ENCODE peak calls at places on chromosomes 4 and X, in ten cellular contexts. P is SW480; J is hypothalamus; E is NCI-H2081 treated with DMSO at 0.1 percent for 48 hours; Z is stimulated activated CD8-positive, alpha-beta memory T cell treated with anti-CD3 and anti-CD28 coated beads, Interleukin-7, amount 100 ng/mL, for 1 hour; M is stimulated activated CD4-positive, alpha-beta T cell treated with anti-CD3 and anti-CD28 coated beads, Interleukin-12 subunit alpha, Interleukin-12 subunit beta, amount 100 ng/mL, for 48 hours; A is amygdala; R is WTC11; I is foreskin keratinocyte; V is activated naive CD4-positive, alpha-beta T cell treated with Interleukin-2 at 50 U/mL for 16 hours. K is an unnamed sample.

GRCh38 chr4:107780665-107781064 is 44.1 kb upstream of the SGMS2 start:
- DNase-seq in J (no peak), Z (no peak), I (no peak), P (no peak), V (no peak), E (no peak), A (no peak), R (peak; percentile 26), M (no peak), K (no peak)

GRCh38 chr4:91222019-91222418 is 1081.7 kb upstream of the GRID2 start:
- DNase-seq in E (no peak), R (no peak), V (no peak), A (no peak), M (no peak), Z (no peak), J (no peak), I (no peak), P (no peak), K (no peak)

GRCh38 chr4:48813984-48814383 is 16.9 kb upstream of the OCIAD1 start:
- DNase-seq in J (no peak), A (no peak), P (no peak), I (no peak), E (no peak), V (no peak), Z (no peak), M (no peak), R (no peak), K (peak; percentile 43)

GRCh38 chr4:3346146-3346545 is 53.3 kb downstream of the RGS12 start:
- DNase-seq in E (peak; percentile 43), R (no peak), I (peak; percentile 32), P (peak; percentile 64), A (no peak), Z (no peak), M (no peak), J (peak; percentile 19), V (no peak), K (peak; percentile 82)

GRCh38 chrX:104712515-104712914 is 146.5 kb downstream of the IL1RAPL2 start:
- DNase-seq in J (no peak), A (no peak), Z (no peak), E (no peak), I (no peak), P (no peak), R (no peak), V (no peak), M (no peak), K (no peak)

GRCh38 chr4:107838763-107839162 is 14.0 kb downstream of the SGMS2 start:
- DNase-seq in P (no peak), E (no peak), A (no peak), V (no peak), Z (no peak), J (no peak), I (no peak), M (no peak), R (no peak), K (no peak)

GRCh38 chrX:9656277-9656676 is 109.4 kb downstream of the GPR143 start:
- DNase-seq in V (no peak), J (no peak), M (no peak), E (no peak), Z (no peak), I (no peak), A (no peak), P (no peak), R (no peak), K (no peak)

GRCh38 chr4:37890501-37891220 is at the start of gene TBC1D1:
- DNase-seq in V (peak; percentile 50), Z (peak; percentile 9), R (peak; percentile 40), E (no peak), I (no peak), J (peak; percentile 22), P (peak; percentile 21), A (peak; percentile 30), M (peak; percentile 26), K (peak; percentile 72)

GRCh38 chr4:2828758-2829181 is 14.9 kb upstream of the ADD1 start:
- DNase-seq in R (peak; percentile 4), E (no peak), P (no peak), Z (no peak), A (no peak), J (no peak), V (no peak), I (no peak), M (no peak), K (no peak)

GRCh38 chr4:138562544-138562961 is 320.4 kb upstream of the SLC7A11 start:
- DNase-seq in E (no peak), R (no peak), Z (no peak), I (no peak), M (no peak), V (no peak), P (no peak), A (no peak), J (no peak), K (peak; percentile 34)

GRCh38 chr4:148399004-148399403 is 43.2 kb downstream of the NR3C2 start:
- DNase-seq in V (no peak), J (no peak), M (no peak), R (no peak), I (no peak), P (no peak), Z (no peak), A (no peak), E (no peak), K (no peak)

GRCh38 chrX:24426340-24426913 is 38.7 kb upstream of the PDK3 start:
- DNase-seq in E (no peak), R (no peak), V (no peak), P (peak; percentile 67), A (no peak), Z (no peak), I (peak; percentile 80), M (no peak), J (no peak), K (no peak)

GRCh38 chr4:120801171-120801758 is 121.3 kb downstream of the PRDM5 start:
- DNase-seq in I (peak; percentile 32), V (no peak), P (no peak), Z (no peak), E (no peak), J (no peak), A (peak; percentile 1), R (no peak), M (no peak), K (no peak)

GRCh38 chr4:28443786-28444412 is 1583.3 kb downstream of the STIM2 start:
- DNase-seq in R (peak; percentile 52), I (peak; percentile 64), V (no peak), J (no peak), P (no peak), M (no peak), A (no peak), Z (no peak), E (no peak), K (no peak)

GRCh38 chr4:53622739-53623151 is 31.5 kb upstream of the LNX1 start:
- DNase-seq in Z (no peak), A (no peak), E (no peak), I (peak; percentile 38), M (no peak), V (no peak), P (no peak), J (no peak), R (no peak), K (no peak)

GRCh38 chr4:145731026-145731425 is 51.1 kb downstream of the C4orf51 start:
- DNase-seq in P (peak; percentile 54), Z (no peak), J (no peak), I (no peak), M (no peak), A (no peak), R (no peak), E (peak; percentile 19), V (no peak), K (no peak)

GRCh38 chr4:124199755-124200154 is 512.8 kb downstream of the ANKRD50 start:
- DNase-seq in I (peak; percentile 32), R (no peak), M (no peak), Z (no peak), P (no peak), A (no peak), V (no peak), E (no peak), J (no peak), K (no peak)

GRCh38 chrX:14832591-14832990 is 40.3 kb downstream of the FANCB start:
- DNase-seq in R (no peak), A (no peak), E (no peak), J (no peak), I (no peak), M (no peak), V (no peak), P (no peak), Z (no peak), K (no peak)

GRCh38 chr4:18689308-18689915 is 667.9 kb upstream of the LCORL start:
- DNase-seq in P (peak; percentile 30), V (peak; percentile 16), J (peak; percentile 36), M (no peak), R (peak; percentile 68), I (peak; percentile 9), E (no peak), Z (no peak), A (peak; percentile 6), K (peak; percentile 27)

GRCh38 chrX:106903291-106903820 is at the start of gene RIPPLY1:
- DNase-seq in Z (no peak), I (no peak), E (no peak), J (no peak), P (no peak), M (no peak), A (no peak), V (no peak), R (no peak), K (no peak)

GRCh38 chr4:3211866-3212265 is 37.1 kb upstream of the MSANTD1 start:
- DNase-seq in M (no peak), I (no peak), V (no peak), A (no peak), Z (no peak), J (no peak), P (no peak), R (no peak), E (no peak), K (no peak)

GRCh38 chr4:87077834-87078585 is 142.4 kb downstream of the KLHL8 start:
- DNase-seq in I (no peak), M (no peak), R (no peak), A (no peak), J (peak; percentile 54), V (no peak), P (no peak), Z (no peak), E (no peak), K (no peak)

GRCh38 chr4:76811604-76812412 is 86.1 kb downstream of the SOWAHB start:
- DNase-seq in R (no peak), V (no peak), M (no peak), A (no peak), E (no peak), P (no peak), I (no peak), J (no peak), Z (no peak), K (no peak)

GRCh38 chr4:577499-578450 is 1.7 kb upstream of the TMEM271 start:
- DNase-seq in I (peak; percentile 11), E (no peak), J (no peak), R (peak; percentile 70), Z (no peak), V (no peak), M (peak; percentile 8), A (no peak), P (peak; percentile 61), K (no peak)

GRCh38 chr4:29571322-29571721 is 1148.8 kb upstream of the PCDH7 start:
- DNase-seq in M (no peak), P (no peak), Z (no peak), J (no peak), A (no peak), I (no peak), V (no peak), E (no peak), R (no peak), K (no peak)

GRCh38 chrX:17692709-17693346 is 44.5 kb upstream of the SCML1 start:
- DNase-seq in J (no peak), V (no peak), P (no peak), E (no peak), A (no peak), R (peak; percentile 13), M (no peak), Z (no peak), I (no peak), K (no peak)

GRCh38 chrX:100316987-100317386 is 93.1 kb downstream of the PCDH19 start:
- DNase-seq in A (no peak), Z (no peak), E (no peak), R (no peak), I (no peak), P (peak; percentile 9), M (no peak), V (no peak), J (no peak), K (no peak)

GRCh38 chr4:96916731-96917130 is 1076.8 kb downstream of the PDHA2 start:
- DNase-seq in V (no peak), R (peak; percentile 50), Z (no peak), P (no peak), E (no peak), A (no peak), I (no peak), J (no peak), M (no peak), K (no peak)